ENCODE peak calls at places on chromosome 16, in ten cellular contexts. One of them, this sample, is unnamed.

GRCh38 chr16:10663146-10663545 is 31.6 kb downstream of the TEKT5 start:
- DNase-seq in A549: no peak
- DNase-seq in AG04450: no peak
- DNase-seq in fibroblast of lung: no peak
- DNase-seq in cardiac muscle cell: no peak
- DNase-seq in choroid plexus epithelial cell: no peak
- DNase-seq in lung: no peak
- DNase-seq in nephron progenitor cell: no peak
- DNase-seq in psoas muscle: no peak
- DNase-seq in left ventricle myocardium inferior: no peak
- DNase-seq in this sample: no peak

GRCh38 chr16:57627184-57627871 is 1.1 kb upstream of the ADGRG1 start:
- DNase-seq in A549: peak; percentile 79
- DNase-seq in AG04450: no peak
- DNase-seq in fibroblast of lung: peak; percentile 91
- DNase-seq in cardiac muscle cell: peak; percentile 77
- DNase-seq in choroid plexus epithelial cell: peak; percentile 91
- DNase-seq in lung: no peak
- DNase-seq in nephron progenitor cell: peak; percentile 50
- DNase-seq in psoas muscle: peak; percentile 34
- DNase-seq in left ventricle myocardium inferior: no peak
- DNase-seq in this sample: no peak

GRCh38 chr16:86505185-86505898 is 5.0 kb upstream of the FOXF1 start:
- DNase-seq in A549: no peak
- DNase-seq in AG04450: no peak
- DNase-seq in fibroblast of lung: no peak
- DNase-seq in cardiac muscle cell: no peak
- DNase-seq in choroid plexus epithelial cell: no peak
- DNase-seq in lung: no peak
- DNase-seq in nephron progenitor cell: peak; percentile 74
- DNase-seq in psoas muscle: no peak
- DNase-seq in left ventricle myocardium inferior: no peak
- DNase-seq in this sample: no peak

GRCh38 chr16:84115919-84116719 is 623 bp downstream of the MBTPS1 start:
- DNase-seq in A549: peak; percentile 36
- DNase-seq in AG04450: no peak
- DNase-seq in fibroblast of lung: peak; percentile 56
- DNase-seq in cardiac muscle cell: peak; percentile 57
- DNase-seq in choroid plexus epithelial cell: peak; percentile 60
- DNase-seq in lung: peak; percentile 44
- DNase-seq in nephron progenitor cell: no peak
- DNase-seq in psoas muscle: no peak
- DNase-seq in left ventricle myocardium inferior: no peak
- DNase-seq in this sample: peak; percentile 73

GRCh38 chr16:89422905-89423630 is 67.3 kb downstream of the ANKRD11 start:
- DNase-seq in A549: no peak
- DNase-seq in AG04450: no peak
- DNase-seq in fibroblast of lung: peak; percentile 92
- DNase-seq in cardiac muscle cell: peak; percentile 39
- DNase-seq in choroid plexus epithelial cell: peak; percentile 73
- DNase-seq in lung: no peak
- DNase-seq in nephron progenitor cell: no peak
- DNase-seq in psoas muscle: no peak
- DNase-seq in left ventricle myocardium inferior: no peak
- DNase-seq in this sample: peak; percentile 90

GRCh38 chr16:3119286-3119685 is 6.9 kb downstream of the ZNF205 start:
- DNase-seq in A549: no peak
- DNase-seq in AG04450: no peak
- DNase-seq in fibroblast of lung: no peak
- DNase-seq in cardiac muscle cell: no peak
- DNase-seq in choroid plexus epithelial cell: no peak
- DNase-seq in lung: no peak
- DNase-seq in nephron progenitor cell: no peak
- DNase-seq in psoas muscle: no peak
- DNase-seq in left ventricle myocardium inferior: no peak
- DNase-seq in this sample: no peak

GRCh38 chr16:8763899-8764298 is 33.5 kb downstream of the TMEM186 start:
- DNase-seq in A549: no peak
- DNase-seq in AG04450: no peak
- DNase-seq in fibroblast of lung: no peak
- DNase-seq in cardiac muscle cell: no peak
- DNase-seq in choroid plexus epithelial cell: no peak
- DNase-seq in lung: no peak
- DNase-seq in nephron progenitor cell: no peak
- DNase-seq in psoas muscle: no peak
- DNase-seq in left ventricle myocardium inferior: no peak
- DNase-seq in this sample: no peak

GRCh38 chr16:89759742-89760366 is 38.5 kb downstream of the ZNF276 start:
- DNase-seq in A549: no peak
- DNase-seq in AG04450: no peak
- DNase-seq in fibroblast of lung: no peak
- DNase-seq in cardiac muscle cell: no peak
- DNase-seq in choroid plexus epithelial cell: no peak
- DNase-seq in lung: no peak
- DNase-seq in nephron progenitor cell: no peak
- DNase-seq in psoas muscle: no peak
- DNase-seq in left ventricle myocardium inferior: no peak
- DNase-seq in this sample: no peak

GRCh38 chr16:69350536-69351133 is 951 bp downstream of the TMED6 start:
- DNase-seq in A549: no peak
- DNase-seq in AG04450: no peak
- DNase-seq in fibroblast of lung: no peak
- DNase-seq in cardiac muscle cell: no peak
- DNase-seq in choroid plexus epithelial cell: no peak
- DNase-seq in lung: no peak
- DNase-seq in nephron progenitor cell: no peak
- DNase-seq in psoas muscle: no peak
- DNase-seq in left ventricle myocardium inferior: no peak
- DNase-seq in this sample: no peak

GRCh38 chr16:60073376-60073775 is 1339.3 kb upstream of the GOT2 start:
- DNase-seq in A549: no peak
- DNase-seq in AG04450: no peak
- DNase-seq in fibroblast of lung: peak; percentile 50
- DNase-seq in cardiac muscle cell: no peak
- DNase-seq in choroid plexus epithelial cell: no peak
- DNase-seq in lung: no peak
- DNase-seq in nephron progenitor cell: no peak
- DNase-seq in psoas muscle: no peak
- DNase-seq in left ventricle myocardium inferior: no peak
- DNase-seq in this sample: no peak

GRCh38 chr16:72946474-72947194 is 101.3 kb downstream of the ZFHX3 start:
- DNase-seq in A549: no peak
- DNase-seq in AG04450: no peak
- DNase-seq in fibroblast of lung: peak; percentile 50
- DNase-seq in cardiac muscle cell: peak; percentile 79
- DNase-seq in choroid plexus epithelial cell: no peak
- DNase-seq in lung: no peak
- DNase-seq in nephron progenitor cell: no peak
- DNase-seq in psoas muscle: no peak
- DNase-seq in left ventricle myocardium inferior: peak; percentile 42
- DNase-seq in this sample: no peak

GRCh38 chr16:12458591-12459400 is 344.9 kb downstream of the CPPED1 start:
- DNase-seq in A549: no peak
- DNase-seq in AG04450: no peak
- DNase-seq in fibroblast of lung: no peak
- DNase-seq in cardiac muscle cell: peak; percentile 13
- DNase-seq in choroid plexus epithelial cell: no peak
- DNase-seq in lung: peak; percentile 53
- DNase-seq in nephron progenitor cell: no peak
- DNase-seq in psoas muscle: no peak
- DNase-seq in left ventricle myocardium inferior: peak; percentile 25
- DNase-seq in this sample: peak; percentile 58

GRCh38 chr16:89123001-89123830 is 29.6 kb downstream of the ACSF3 start:
- DNase-seq in A549: no peak
- DNase-seq in AG04450: no peak
- DNase-seq in fibroblast of lung: no peak
- DNase-seq in cardiac muscle cell: no peak
- DNase-seq in choroid plexus epithelial cell: no peak
- DNase-seq in lung: no peak
- DNase-seq in nephron progenitor cell: no peak
- DNase-seq in psoas muscle: peak; percentile 44
- DNase-seq in left ventricle myocardium inferior: peak; percentile 3
- DNase-seq in this sample: no peak

GRCh38 chr16:69340095-69340644 is 598 bp downstream of the NIP7 start:
- DNase-seq in A549: no peak
- DNase-seq in AG04450: no peak
- DNase-seq in fibroblast of lung: peak; percentile 22
- DNase-seq in cardiac muscle cell: peak; percentile 25
- DNase-seq in choroid plexus epithelial cell: peak; percentile 42
- DNase-seq in lung: no peak
- DNase-seq in nephron progenitor cell: no peak
- DNase-seq in psoas muscle: no peak
- DNase-seq in left ventricle myocardium inferior: no peak
- DNase-seq in this sample: peak; percentile 55

DNA sequence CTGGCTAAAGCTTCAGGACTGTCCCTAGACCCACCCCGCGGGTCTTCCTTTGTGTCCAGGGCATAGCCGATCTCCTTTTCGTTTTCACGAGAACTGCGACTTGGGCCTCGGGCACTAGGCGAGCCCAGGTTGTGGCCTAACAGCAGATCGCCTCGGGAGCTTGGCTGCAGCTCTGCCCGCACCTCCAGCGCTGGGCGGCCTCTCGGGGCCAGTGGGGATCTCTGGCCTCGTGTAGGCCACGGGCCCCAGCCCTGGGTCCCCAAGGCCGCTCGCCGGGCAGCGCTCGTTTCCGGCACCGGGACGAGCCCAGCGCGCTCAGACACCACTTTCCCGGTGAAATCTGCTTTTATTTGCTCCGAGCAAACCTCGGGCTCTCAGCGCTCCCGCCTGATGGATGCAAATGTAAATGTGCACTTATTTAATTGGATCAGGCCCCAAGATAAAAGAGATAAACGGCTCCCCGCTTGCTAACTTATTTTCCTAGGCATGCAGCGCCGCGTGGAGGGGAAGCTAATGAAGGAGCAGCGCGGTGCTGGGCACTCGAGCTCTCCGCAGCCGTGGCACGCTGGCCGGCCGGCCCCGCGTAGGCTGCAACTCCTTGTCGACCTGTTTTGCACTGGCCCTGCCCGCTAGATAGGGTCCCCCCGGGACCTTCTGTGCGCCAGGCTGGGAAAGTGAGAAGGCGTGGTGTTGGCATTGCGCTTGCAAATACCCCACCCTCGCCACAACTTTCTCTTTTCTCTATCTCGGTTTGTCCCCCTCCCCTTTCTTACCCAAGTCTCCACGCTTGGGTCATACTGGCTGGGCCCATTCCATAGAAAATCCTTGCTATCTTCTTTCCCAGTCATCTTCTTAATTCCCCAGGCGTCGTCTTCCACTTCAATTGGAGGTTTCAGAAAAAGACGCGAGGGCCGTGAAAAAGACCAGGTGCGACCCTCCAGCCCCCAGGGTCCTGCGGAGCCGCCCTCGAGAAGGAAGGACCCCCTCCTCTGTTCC is 8.0 kb downstream of the IRX5 start:
- DNase-seq in A549: no peak
- DNase-seq in AG04450: no peak
- DNase-seq in fibroblast of lung: peak; percentile 11
- DNase-seq in cardiac muscle cell: peak; percentile 33
- DNase-seq in choroid plexus epithelial cell: peak; percentile 30
- DNase-seq in lung: no peak
- DNase-seq in nephron progenitor cell: peak; percentile 37
- DNase-seq in psoas muscle: no peak
- DNase-seq in left ventricle myocardium inferior: no peak
- DNase-seq in this sample: no peak
- TF ChIP-seq CTCF in A549: no peak
- TF ChIP-seq CTCF in AG04450: no peak
- TF ChIP-seq CTCF in fibroblast of lung: no peak
- TF ChIP-seq CTCF in cardiac muscle cell: no peak
- TF ChIP-seq CTCF in choroid plexus epithelial cell: no peak
- TF ChIP-seq CTCF in lung: no peak
- TF ChIP-seq CTCF in nephron progenitor cell: no peak
- TF ChIP-seq CTCF in psoas muscle: no peak
- TF ChIP-seq CTCF in left ventricle myocardium inferior: peak; percentile 9
- TF ChIP-seq CTCF in this sample: no peak

DNA sequence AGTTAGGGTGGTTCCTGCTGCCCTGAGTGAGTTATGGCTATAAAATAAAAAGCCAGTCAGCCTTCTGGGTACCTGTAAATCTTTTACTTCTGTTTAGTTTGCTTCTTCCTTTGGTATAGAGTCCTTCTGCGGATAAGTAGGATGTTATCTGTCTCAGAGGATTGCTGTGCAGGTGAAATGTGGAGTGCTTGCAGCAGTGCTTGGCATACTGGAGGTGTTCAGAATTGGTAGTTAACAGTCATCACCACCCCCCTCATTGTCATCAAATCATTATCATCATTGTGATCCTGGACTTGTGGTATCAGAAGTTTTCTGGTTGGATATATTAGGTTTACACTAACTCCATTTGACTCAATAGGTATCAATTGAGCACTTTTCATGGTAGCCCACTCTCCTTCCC is 2.6 kb downstream of the LCMT1 start:
- DNase-seq in A549: no peak
- DNase-seq in AG04450: no peak
- DNase-seq in fibroblast of lung: no peak
- DNase-seq in cardiac muscle cell: no peak
- DNase-seq in choroid plexus epithelial cell: no peak
- DNase-seq in lung: no peak
- DNase-seq in nephron progenitor cell: no peak
- DNase-seq in psoas muscle: no peak
- DNase-seq in left ventricle myocardium inferior: no peak
- DNase-seq in this sample: no peak
- TF ChIP-seq CTCF in A549: no peak
- TF ChIP-seq CTCF in AG04450: no peak
- TF ChIP-seq CTCF in fibroblast of lung: no peak
- TF ChIP-seq CTCF in cardiac muscle cell: no peak
- TF ChIP-seq CTCF in choroid plexus epithelial cell: no peak
- TF ChIP-seq CTCF in lung: no peak
- TF ChIP-seq CTCF in nephron progenitor cell: no peak
- TF ChIP-seq CTCF in psoas muscle: no peak
- TF ChIP-seq CTCF in left ventricle myocardium inferior: no peak
- TF ChIP-seq CTCF in this sample: no peak

DNA sequence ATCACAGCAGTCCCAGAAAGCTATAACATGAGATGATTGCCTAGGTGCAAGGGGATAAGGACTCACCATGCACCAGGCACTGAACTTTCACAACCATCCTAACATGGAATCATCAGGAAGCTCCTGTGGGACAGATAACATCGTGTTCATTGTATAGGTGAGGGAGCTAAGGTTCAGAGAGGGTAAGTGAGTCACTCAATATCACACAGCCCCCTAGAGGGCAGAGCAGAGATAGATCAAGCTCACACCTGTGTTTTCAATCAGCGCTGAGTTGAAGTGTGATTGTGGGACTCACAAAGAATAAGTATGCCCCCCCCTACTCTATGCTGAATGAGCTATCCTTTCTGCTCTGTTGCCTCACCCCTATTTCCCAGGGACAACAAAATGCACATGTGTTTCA is 377.7 kb upstream of the ERCC4 start:
- DNase-seq in A549: no peak
- DNase-seq in AG04450: no peak
- DNase-seq in fibroblast of lung: no peak
- DNase-seq in cardiac muscle cell: no peak
- DNase-seq in choroid plexus epithelial cell: no peak
- DNase-seq in lung: no peak
- DNase-seq in nephron progenitor cell: no peak
- DNase-seq in psoas muscle: no peak
- DNase-seq in left ventricle myocardium inferior: no peak
- DNase-seq in this sample: no peak
- TF ChIP-seq CTCF in A549: no peak
- TF ChIP-seq CTCF in AG04450: no peak
- TF ChIP-seq CTCF in fibroblast of lung: no peak
- TF ChIP-seq CTCF in cardiac muscle cell: no peak
- TF ChIP-seq CTCF in choroid plexus epithelial cell: no peak
- TF ChIP-seq CTCF in lung: no peak
- TF ChIP-seq CTCF in nephron progenitor cell: no peak
- TF ChIP-seq CTCF in psoas muscle: no peak
- TF ChIP-seq CTCF in left ventricle myocardium inferior: no peak
- TF ChIP-seq CTCF in this sample: no peak

GRCh38 chr16:63925221-63925620 is 1196.6 kb downstream of the CDH11 start:
- DNase-seq in A549: no peak
- DNase-seq in AG04450: no peak
- DNase-seq in fibroblast of lung: no peak
- DNase-seq in cardiac muscle cell: no peak
- DNase-seq in choroid plexus epithelial cell: no peak
- DNase-seq in lung: no peak
- DNase-seq in nephron progenitor cell: no peak
- DNase-seq in psoas muscle: no peak
- DNase-seq in left ventricle myocardium inferior: no peak
- DNase-seq in this sample: no peak
- TF ChIP-seq CTCF in A549: no peak
- TF ChIP-seq CTCF in AG04450: no peak
- TF ChIP-seq CTCF in fibroblast of lung: no peak
- TF ChIP-seq CTCF in cardiac muscle cell: no peak
- TF ChIP-seq CTCF in choroid plexus epithelial cell: no peak
- TF ChIP-seq CTCF in lung: no peak
- TF ChIP-seq CTCF in nephron progenitor cell: no peak
- TF ChIP-seq CTCF in psoas muscle: no peak
- TF ChIP-seq CTCF in left ventricle myocardium inferior: no peak
- TF ChIP-seq CTCF in this sample: no peak